ENCODE peak calls at places on chromosomes 13 and 19, in ten cellular contexts. One of them, this sample, is unnamed.
A peak's percentile ranks its signal among the peaks of the same experiment; 100 is the strongest.

GRCh38 chr19:42494321-42494720 is 34.0 kb downstream of the CEACAM1 start:
- DNase-seq in nephron progenitor cell: no peak
- DNase-seq in caudate nucleus: no peak
- DNase-seq in ovary: no peak
- DNase-seq in activated T-cell treated with anti-CD3 and anti-CD28 coated beads, Interleukin-2, amount 50 U/mL, for 72 hours: no peak
- DNase-seq in substantia nigra: no peak
- DNase-seq in progenitor cell of endocrine pancreas: no peak
- DNase-seq in Caco-2: no peak
- DNase-seq in pancreas: no peak
- DNase-seq in BJ: no peak
- DNase-seq in this sample: no peak

GRCh38 chr13:99446242-99446641 is 55.0 kb upstream of the TM9SF2 start:
- DNase-seq in nephron progenitor cell: no peak
- DNase-seq in caudate nucleus: no peak
- DNase-seq in substantia nigra: no peak
- DNase-seq in pancreas: no peak
- DNase-seq in progenitor cell of endocrine pancreas: no peak
- DNase-seq in BJ: no peak
- DNase-seq in activated T-cell treated with anti-CD3 and anti-CD28 coated beads, Interleukin-2, amount 50 U/mL, for 72 hours: no peak
- DNase-seq in Caco-2: no peak
- DNase-seq in ovary: no peak
- DNase-seq in this sample: no peak

GRCh38 chr19:17733127-17733526 is 13.8 kb downstream of the MAP1S start:
- DNase-seq in progenitor cell of endocrine pancreas: no peak
- DNase-seq in activated T-cell treated with anti-CD3 and anti-CD28 coated beads, Interleukin-2, amount 50 U/mL, for 72 hours: no peak
- DNase-seq in nephron progenitor cell: no peak
- DNase-seq in pancreas: no peak
- DNase-seq in ovary: no peak
- DNase-seq in substantia nigra: no peak
- DNase-seq in caudate nucleus: no peak
- DNase-seq in BJ: no peak
- DNase-seq in Caco-2: no peak
- DNase-seq in this sample: no peak

GRCh38 chr13:48600374-48601364 is 53.1 kb upstream of the CYSLTR2 start:
- DNase-seq in Caco-2: no peak
- DNase-seq in caudate nucleus: no peak
- DNase-seq in BJ: no peak
- DNase-seq in progenitor cell of endocrine pancreas: no peak
- DNase-seq in activated T-cell treated with anti-CD3 and anti-CD28 coated beads, Interleukin-2, amount 50 U/mL, for 72 hours: no peak
- DNase-seq in pancreas: no peak
- DNase-seq in substantia nigra: no peak
- DNase-seq in nephron progenitor cell: no peak
- DNase-seq in ovary: no peak
- DNase-seq in this sample: no peak

GRCh38 chr13:97574926-97575325 is 141.0 kb downstream of the RAP2A start:
- DNase-seq in caudate nucleus: no peak
- DNase-seq in ovary: no peak
- DNase-seq in substantia nigra: peak; percentile 2
- DNase-seq in nephron progenitor cell: no peak
- DNase-seq in pancreas: no peak
- DNase-seq in activated T-cell treated with anti-CD3 and anti-CD28 coated beads, Interleukin-2, amount 50 U/mL, for 72 hours: peak; percentile 18
- DNase-seq in progenitor cell of endocrine pancreas: no peak
- DNase-seq in Caco-2: peak; percentile 54
- DNase-seq in BJ: no peak
- DNase-seq in this sample: peak; percentile 61

GRCh38 chr13:74305876-74306275 is 171.7 kb upstream of the KLF12 start:
- DNase-seq in Caco-2: no peak
- DNase-seq in ovary: no peak
- DNase-seq in BJ: no peak
- DNase-seq in activated T-cell treated with anti-CD3 and anti-CD28 coated beads, Interleukin-2, amount 50 U/mL, for 72 hours: no peak
- DNase-seq in nephron progenitor cell: no peak
- DNase-seq in substantia nigra: no peak
- DNase-seq in pancreas: no peak
- DNase-seq in progenitor cell of endocrine pancreas: no peak
- DNase-seq in caudate nucleus: no peak
- DNase-seq in this sample: peak; percentile 14

GRCh38 chr13:102680842-102681725 is 13.8 kb downstream of the METTL21C start:
- DNase-seq in Caco-2: no peak
- DNase-seq in pancreas: no peak
- DNase-seq in progenitor cell of endocrine pancreas: no peak
- DNase-seq in ovary: no peak
- DNase-seq in caudate nucleus: no peak
- DNase-seq in nephron progenitor cell: no peak
- DNase-seq in activated T-cell treated with anti-CD3 and anti-CD28 coated beads, Interleukin-2, amount 50 U/mL, for 72 hours: no peak
- DNase-seq in BJ: peak; percentile 42
- DNase-seq in substantia nigra: no peak
- DNase-seq in this sample: peak; percentile 51

GRCh38 chr19:15047680-15048079 is 1.6 kb upstream of the CASP14 start:
- DNase-seq in caudate nucleus: no peak
- DNase-seq in ovary: no peak
- DNase-seq in nephron progenitor cell: no peak
- DNase-seq in activated T-cell treated with anti-CD3 and anti-CD28 coated beads, Interleukin-2, amount 50 U/mL, for 72 hours: no peak
- DNase-seq in BJ: no peak
- DNase-seq in progenitor cell of endocrine pancreas: no peak
- DNase-seq in pancreas: no peak
- DNase-seq in Caco-2: no peak
- DNase-seq in substantia nigra: no peak
- DNase-seq in this sample: no peak

GRCh38 chr13:50386527-50387123 is 371.4 kb downstream of the KCNRG start:
- DNase-seq in nephron progenitor cell: peak; percentile 30
- DNase-seq in activated T-cell treated with anti-CD3 and anti-CD28 coated beads, Interleukin-2, amount 50 U/mL, for 72 hours: no peak
- DNase-seq in progenitor cell of endocrine pancreas: no peak
- DNase-seq in pancreas: no peak
- DNase-seq in BJ: peak; percentile 52
- DNase-seq in caudate nucleus: no peak
- DNase-seq in ovary: no peak
- DNase-seq in Caco-2: no peak
- DNase-seq in substantia nigra: no peak
- DNase-seq in this sample: no peak

GRCh38 chr19:39199025-39199424 is 2.3 kb downstream of the NCCRP1 start:
- DNase-seq in substantia nigra: peak; percentile 57
- DNase-seq in Caco-2: no peak
- DNase-seq in nephron progenitor cell: peak; percentile 77
- DNase-seq in ovary: peak; percentile 81
- DNase-seq in progenitor cell of endocrine pancreas: no peak
- DNase-seq in BJ: peak; percentile 3
- DNase-seq in pancreas: peak; percentile 81
- DNase-seq in caudate nucleus: peak; percentile 39
- DNase-seq in activated T-cell treated with anti-CD3 and anti-CD28 coated beads, Interleukin-2, amount 50 U/mL, for 72 hours: no peak
- DNase-seq in this sample: peak; percentile 51

GRCh38 chr13:92806215-92806614 is 420.4 kb upstream of the GPC6 start:
- DNase-seq in activated T-cell treated with anti-CD3 and anti-CD28 coated beads, Interleukin-2, amount 50 U/mL, for 72 hours: no peak
- DNase-seq in caudate nucleus: no peak
- DNase-seq in progenitor cell of endocrine pancreas: no peak
- DNase-seq in nephron progenitor cell: no peak
- DNase-seq in pancreas: no peak
- DNase-seq in substantia nigra: no peak
- DNase-seq in ovary: no peak
- DNase-seq in Caco-2: no peak
- DNase-seq in BJ: no peak
- DNase-seq in this sample: peak; percentile 91

GRCh38 chr13:90918551-90918950 is 428.9 kb upstream of the MIR17HG start:
- DNase-seq in BJ: no peak
- DNase-seq in pancreas: no peak
- DNase-seq in caudate nucleus: no peak
- DNase-seq in Caco-2: no peak
- DNase-seq in substantia nigra: no peak
- DNase-seq in nephron progenitor cell: no peak
- DNase-seq in ovary: no peak
- DNase-seq in activated T-cell treated with anti-CD3 and anti-CD28 coated beads, Interleukin-2, amount 50 U/mL, for 72 hours: no peak
- DNase-seq in progenitor cell of endocrine pancreas: no peak
- DNase-seq in this sample: peak; percentile 72

GRCh38 chr13:43908156-43909126 is 28.7 kb downstream of the LACC1 start:
- DNase-seq in caudate nucleus: no peak
- DNase-seq in substantia nigra: no peak
- DNase-seq in nephron progenitor cell: no peak
- DNase-seq in activated T-cell treated with anti-CD3 and anti-CD28 coated beads, Interleukin-2, amount 50 U/mL, for 72 hours: peak; percentile 1
- DNase-seq in ovary: no peak
- DNase-seq in progenitor cell of endocrine pancreas: no peak
- DNase-seq in pancreas: no peak
- DNase-seq in BJ: no peak
- DNase-seq in Caco-2: no peak
- DNase-seq in this sample: peak; percentile 59

GRCh38 chr19:6393982-6394412 is 1.0 kb upstream of the GTF2F1 start:
- DNase-seq in caudate nucleus: no peak
- DNase-seq in activated T-cell treated with anti-CD3 and anti-CD28 coated beads, Interleukin-2, amount 50 U/mL, for 72 hours: peak; percentile 76
- DNase-seq in progenitor cell of endocrine pancreas: no peak
- DNase-seq in ovary: no peak
- DNase-seq in nephron progenitor cell: no peak
- DNase-seq in Caco-2: no peak
- DNase-seq in BJ: no peak
- DNase-seq in substantia nigra: no peak
- DNase-seq in pancreas: no peak
- DNase-seq in this sample: no peak

GRCh38 chr13:46041335-46041934 is 11.1 kb downstream of the ZC3H13 start:
- DNase-seq in caudate nucleus: no peak
- DNase-seq in activated T-cell treated with anti-CD3 and anti-CD28 coated beads, Interleukin-2, amount 50 U/mL, for 72 hours: no peak
- DNase-seq in BJ: no peak
- DNase-seq in substantia nigra: no peak
- DNase-seq in progenitor cell of endocrine pancreas: no peak
- DNase-seq in Caco-2: no peak
- DNase-seq in ovary: no peak
- DNase-seq in pancreas: no peak
- DNase-seq in nephron progenitor cell: no peak
- DNase-seq in this sample: no peak

GRCh38 chr19:48772503-48772953 is 17.2 kb downstream of the FGF21 start:
- DNase-seq in nephron progenitor cell: no peak
- DNase-seq in Caco-2: no peak
- DNase-seq in activated T-cell treated with anti-CD3 and anti-CD28 coated beads, Interleukin-2, amount 50 U/mL, for 72 hours: no peak
- DNase-seq in pancreas: peak; percentile 71
- DNase-seq in BJ: no peak
- DNase-seq in substantia nigra: no peak
- DNase-seq in ovary: no peak
- DNase-seq in progenitor cell of endocrine pancreas: no peak
- DNase-seq in caudate nucleus: no peak
- DNase-seq in this sample: no peak

GRCh38 chr19:32818536-32818935 is 51.0 kb downstream of the SLC7A9 start:
- DNase-seq in Caco-2: no peak
- DNase-seq in activated T-cell treated with anti-CD3 and anti-CD28 coated beads, Interleukin-2, amount 50 U/mL, for 72 hours: no peak
- DNase-seq in BJ: no peak
- DNase-seq in ovary: no peak
- DNase-seq in caudate nucleus: no peak
- DNase-seq in substantia nigra: no peak
- DNase-seq in progenitor cell of endocrine pancreas: no peak
- DNase-seq in nephron progenitor cell: no peak
- DNase-seq in pancreas: no peak
- DNase-seq in this sample: no peak

GRCh38 chr13:24473646-24474045 is 38.9 kb downstream of the PARP4 start:
- DNase-seq in ovary: no peak
- DNase-seq in nephron progenitor cell: no peak
- DNase-seq in progenitor cell of endocrine pancreas: no peak
- DNase-seq in BJ: no peak
- DNase-seq in substantia nigra: no peak
- DNase-seq in pancreas: no peak
- DNase-seq in Caco-2: no peak
- DNase-seq in activated T-cell treated with anti-CD3 and anti-CD28 coated beads, Interleukin-2, amount 50 U/mL, for 72 hours: no peak
- DNase-seq in caudate nucleus: no peak
- DNase-seq in this sample: no peak

GRCh38 chr13:113364933-113365371 is 1.0 kb upstream of the GRTP1 start:
- DNase-seq in ovary: peak; percentile 57
- DNase-seq in nephron progenitor cell: peak; percentile 23
- DNase-seq in activated T-cell treated with anti-CD3 and anti-CD28 coated beads, Interleukin-2, amount 50 U/mL, for 72 hours: no peak
- DNase-seq in Caco-2: no peak
- DNase-seq in pancreas: peak; percentile 58
- DNase-seq in substantia nigra: no peak
- DNase-seq in BJ: no peak
- DNase-seq in caudate nucleus: no peak
- DNase-seq in progenitor cell of endocrine pancreas: no peak
- DNase-seq in this sample: no peak

GRCh38 chr13:94121686-94122085 is 357.8 kb downstream of the DCT start:
- DNase-seq in pancreas: no peak
- DNase-seq in Caco-2: no peak
- DNase-seq in substantia nigra: no peak
- DNase-seq in activated T-cell treated with anti-CD3 and anti-CD28 coated beads, Interleukin-2, amount 50 U/mL, for 72 hours: no peak
- DNase-seq in caudate nucleus: no peak
- DNase-seq in BJ: no peak
- DNase-seq in nephron progenitor cell: no peak
- DNase-seq in progenitor cell of endocrine pancreas: no peak
- DNase-seq in ovary: no peak
- DNase-seq in this sample: no peak

GRCh38 chr19:16327131-16327450 is 2.5 kb downstream of the KLF2 start:
- DNase-seq in progenitor cell of endocrine pancreas: no peak
- DNase-seq in pancreas: no peak
- DNase-seq in Caco-2: no peak
- DNase-seq in ovary: no peak
- DNase-seq in substantia nigra: no peak
- DNase-seq in BJ: no peak
- DNase-seq in nephron progenitor cell: no peak
- DNase-seq in caudate nucleus: no peak
- DNase-seq in activated T-cell treated with anti-CD3 and anti-CD28 coated beads, Interleukin-2, amount 50 U/mL, for 72 hours: no peak
- DNase-seq in this sample: no peak

GRCh38 chr19:49150106-49150943 is 4.9 kb downstream of the HRC start:
- DNase-seq in activated T-cell treated with anti-CD3 and anti-CD28 coated beads, Interleukin-2, amount 50 U/mL, for 72 hours: peak; percentile 59
- DNase-seq in pancreas: peak; percentile 91
- DNase-seq in caudate nucleus: peak; percentile 82
- DNase-seq in BJ: no peak
- DNase-seq in Caco-2: peak; percentile 96
- DNase-seq in ovary: peak; percentile 87
- DNase-seq in nephron progenitor cell: peak; percentile 93
- DNase-seq in progenitor cell of endocrine pancreas: peak; percentile 85
- DNase-seq in substantia nigra: peak; percentile 90
- DNase-seq in this sample: peak; percentile 98

GRCh38 chr19:7541828-7542443 is 6.4 kb downstream of the PNPLA6 start:
- DNase-seq in substantia nigra: no peak
- DNase-seq in caudate nucleus: no peak
- DNase-seq in progenitor cell of endocrine pancreas: no peak
- DNase-seq in ovary: no peak
- DNase-seq in Caco-2: no peak
- DNase-seq in pancreas: no peak
- DNase-seq in nephron progenitor cell: no peak
- DNase-seq in activated T-cell treated with anti-CD3 and anti-CD28 coated beads, Interleukin-2, amount 50 U/mL, for 72 hours: no peak
- DNase-seq in BJ: no peak
- DNase-seq in this sample: no peak

GRCh38 chr13:99953138-99953755 is 18.3 kb downstream of the ZIC5 start:
- DNase-seq in progenitor cell of endocrine pancreas: no peak
- DNase-seq in pancreas: no peak
- DNase-seq in substantia nigra: no peak
- DNase-seq in activated T-cell treated with anti-CD3 and anti-CD28 coated beads, Interleukin-2, amount 50 U/mL, for 72 hours: no peak
- DNase-seq in ovary: no peak
- DNase-seq in caudate nucleus: no peak
- DNase-seq in Caco-2: no peak
- DNase-seq in BJ: no peak
- DNase-seq in nephron progenitor cell: no peak
- DNase-seq in this sample: no peak

GRCh38 chr19:10655457-10656312 is 1.5 kb downstream of the ILF3 start:
- DNase-seq in nephron progenitor cell: peak; percentile 25
- DNase-seq in BJ: no peak
- DNase-seq in pancreas: no peak
- DNase-seq in substantia nigra: peak; percentile 9
- DNase-seq in caudate nucleus: no peak
- DNase-seq in ovary: no peak
- DNase-seq in progenitor cell of endocrine pancreas: no peak
- DNase-seq in activated T-cell treated with anti-CD3 and anti-CD28 coated beads, Interleukin-2, amount 50 U/mL, for 72 hours: no peak
- DNase-seq in Caco-2: no peak
- DNase-seq in this sample: peak; percentile 87

GRCh38 chr13:71306821-71307220 is 560.2 kb downstream of the DACH1 start:
- DNase-seq in substantia nigra: no peak
- DNase-seq in BJ: no peak
- DNase-seq in pancreas: no peak
- DNase-seq in activated T-cell treated with anti-CD3 and anti-CD28 coated beads, Interleukin-2, amount 50 U/mL, for 72 hours: no peak
- DNase-seq in caudate nucleus: no peak
- DNase-seq in nephron progenitor cell: no peak
- DNase-seq in Caco-2: no peak
- DNase-seq in ovary: no peak
- DNase-seq in progenitor cell of endocrine pancreas: no peak
- DNase-seq in this sample: no peak

GRCh38 chr13:111917086-111917485 is 149.9 kb upstream of the SOX1 start:
- DNase-seq in substantia nigra: no peak
- DNase-seq in pancreas: no peak
- DNase-seq in ovary: peak; percentile 12
- DNase-seq in activated T-cell treated with anti-CD3 and anti-CD28 coated beads, Interleukin-2, amount 50 U/mL, for 72 hours: no peak
- DNase-seq in Caco-2: no peak
- DNase-seq in nephron progenitor cell: no peak
- DNase-seq in BJ: no peak
- DNase-seq in caudate nucleus: no peak
- DNase-seq in progenitor cell of endocrine pancreas: no peak
- DNase-seq in this sample: no peak

GRCh38 chr19:16749326-16749725 is 29.7 kb downstream of the NWD1 start:
- DNase-seq in ovary: no peak
- DNase-seq in activated T-cell treated with anti-CD3 and anti-CD28 coated beads, Interleukin-2, amount 50 U/mL, for 72 hours: no peak
- DNase-seq in BJ: no peak
- DNase-seq in nephron progenitor cell: no peak
- DNase-seq in Caco-2: no peak
- DNase-seq in caudate nucleus: no peak
- DNase-seq in progenitor cell of endocrine pancreas: no peak
- DNase-seq in substantia nigra: no peak
- DNase-seq in pancreas: no peak
- DNase-seq in this sample: no peak